ENCODE peak calls at places on chromosomes 13 and 19, in five cellular contexts. Q is cardiac fibroblast, X is esophagus muscularis mucosa, S is kidney, V is GM23338. M is an unnamed sample.

GRCh38 chr13:73142091-73142490 is 83.3 kb downstream of the KLF5 start:
- DNase-seq in S (no peak), V (no peak), X (no peak), Q (peak), M (no peak)

GRCh38 chr13:45055198-45055901 is 65.0 kb upstream of the GTF2F2 start:
- DNase-seq in V (no peak), S (no peak), Q (peak), X (no peak), M (peak)

GRCh38 chr13:113628291-113629270 is 29.4 kb downstream of the ATP4B start:
- DNase-seq in S (peak), V (no peak), Q (no peak), X (no peak), M (no peak)

GRCh38 chr19:47450478-47450877 is 21.2 kb downstream of the SLC8A2 start:
- DNase-seq in Q (no peak), X (no peak), S (no peak), V (no peak), M (no peak)

GRCh38 chr19:51311388-51312257 is at the start of gene IGLON5:
- DNase-seq in S (no peak), X (no peak), V (peak), Q (no peak), M (no peak)

GRCh38 chr19:1570836-1571235 is 2.7 kb upstream of the MEX3D start:
- DNase-seq in V (no peak), Q (no peak), S (no peak), X (no peak), M (no peak)

GRCh38 chr19:6710273-6711077 is 10.0 kb downstream of the C3 start:
- DNase-seq in Q (no peak), S (peak), V (peak), X (no peak), M (no peak)

GRCh38 chr13:60654405-60654804 is 257.4 kb downstream of the TDRD3 start:
- DNase-seq in Q (peak), S (no peak), X (no peak), V (peak), M (peak)

GRCh38 chr19:45613926-45614725 is 12.1 kb upstream of the GPR4 start:
- DNase-seq in V (no peak), Q (peak), S (no peak), X (no peak), M (peak)

GRCh38 chr13:47216176-47216822 is 319.4 kb upstream of the HTR2A start:
- DNase-seq in X (no peak), Q (peak), V (no peak), S (no peak), M (peak)

GRCh38 chr13:52646967-52647366 is 4.7 kb downstream of the HNRNPA1L2 start:
- DNase-seq in S (no peak), Q (no peak), V (no peak), X (no peak), M (no peak)

GRCh38 chr19:1097810-1098176 is 2.6 kb upstream of the POLR2E start:
- DNase-seq in S (no peak), V (no peak), X (no peak), Q (no peak), M (peak)

GRCh38 chr13:114027046-114027760 is 53.3 kb upstream of the C13orf46 start:
- DNase-seq in X (no peak), V (no peak), S (peak), Q (no peak), M (peak)

GRCh38 chr13:95349267-95349666 is 48.0 kb upstream of the ABCC4 start:
- DNase-seq in Q (peak), S (no peak), V (no peak), X (no peak), M (no peak)

GRCh38 chr19:52670046-52670445 is 31.9 kb upstream of the ZNF83 start:
- DNase-seq in X (no peak), Q (no peak), S (no peak), V (peak), M (no peak)

GRCh38 chr19:38265213-38265861 is 964 bp downstream of the SPINT2 start:
- DNase-seq in X (no peak), S (peak), Q (no peak), V (peak), M (no peak)

GRCh38 chr13:43132228-43132627 is 108.8 kb downstream of the DNAJC15 start:
- DNase-seq in Q (peak), S (no peak), X (no peak), V (peak), M (no peak)

GRCh38 chr19:17718988-17719711 is at the start of gene MAP1S:
- DNase-seq in V (peak), X (no peak), Q (peak), S (peak), M (peak)

GRCh38 chr13:70568571-70568970 is 460.3 kb upstream of the KLHL1 start:
- DNase-seq in Q (peak), V (peak), X (no peak), S (no peak), M (peak)

GRCh38 chr13:112693831-112694497 is 4.1 kb downstream of the ATP11A start:
- DNase-seq in X (no peak), S (peak), V (no peak), Q (peak), M (peak)

GRCh38 chr19:13034636-13035035 is 39.4 kb downstream of the NFIX start:
- DNase-seq in V (no peak), Q (no peak), S (no peak), X (no peak), M (no peak)

GRCh38 chr13:112078216-112078615 is 11.3 kb downstream of the SOX1 start:
- DNase-seq in Q (no peak), X (no peak), V (no peak), S (no peak), M (no peak)

GRCh38 chr13:57627663-57628062 is 3.9 kb upstream of the PCDH17 start:
- DNase-seq in Q (peak), X (no peak), S (no peak), V (peak), M (peak)

GRCh38 chr13:80972857-80973478 is 632.0 kb upstream of the SPRY2 start:
- DNase-seq in S (no peak), Q (no peak), V (no peak), X (no peak), M (no peak)

GRCh38 chr13:44109986-44110640 is 230.4 kb downstream of the LACC1 start:
- DNase-seq in Q (no peak), S (no peak), V (no peak), X (peak), M (no peak)

GRCh38 chr19:33395561-33396550 is 22.3 kb downstream of the CEBPG start:
- DNase-seq in X (no peak), S (peak), Q (peak), V (no peak), M (peak)

GRCh38 chr19:11165486-11166030 is 10.0 kb upstream of the SPC24 start:
- DNase-seq in V (no peak), Q (peak), X (no peak), S (no peak), M (peak)

GRCh38 chr19:6473652-6474051 is 7.9 kb downstream of the DENND1C start:
- DNase-seq in X (no peak), S (no peak), Q (no peak), V (no peak), M (no peak)

GRCh38 chr13:110149036-110149435 is 157.9 kb downstream of the COL4A1 start:
- DNase-seq in S (no peak), V (no peak), Q (no peak), X (no peak), M (no peak)

GRCh38 chr19:54883228-54883627 is 9.2 kb downstream of the FCAR start:
- DNase-seq in V (no peak), Q (no peak), X (no peak), S (no peak), M (no peak)

GRCh38 chr13:98957731-98958442 is 20.0 kb downstream of the DOCK9 start:
- DNase-seq in Q (no peak), X (no peak), S (no peak), V (no peak), M (no peak)

GRCh38 chr13:87669379-87669978 is 1.7 kb upstream of the SLITRK5 start:
- DNase-seq in X (no peak), Q (peak), S (no peak), V (peak), M (no peak)

GRCh38 chr19:5024282-5024681 is 55.4 kb downstream of the KDM4B start:
- DNase-seq in Q (no peak), S (no peak), X (no peak), V (no peak), M (no peak)

GRCh38 chr19:5025027-5025426 is 56.1 kb downstream of the KDM4B start:
- DNase-seq in S (no peak), V (no peak), X (no peak), Q (no peak), M (no peak)

GRCh38 chr19:5030136-5030820 is 61.4 kb downstream of the KDM4B start:
- DNase-seq in X (no peak), S (no peak), V (no peak), Q (no peak), M (no peak)

GRCh38 chr19:5028229-5028886 is 59.4 kb downstream of the KDM4B start:
- DNase-seq in X (no peak), Q (no peak), V (no peak), S (no peak), M (no peak)

DNA sequence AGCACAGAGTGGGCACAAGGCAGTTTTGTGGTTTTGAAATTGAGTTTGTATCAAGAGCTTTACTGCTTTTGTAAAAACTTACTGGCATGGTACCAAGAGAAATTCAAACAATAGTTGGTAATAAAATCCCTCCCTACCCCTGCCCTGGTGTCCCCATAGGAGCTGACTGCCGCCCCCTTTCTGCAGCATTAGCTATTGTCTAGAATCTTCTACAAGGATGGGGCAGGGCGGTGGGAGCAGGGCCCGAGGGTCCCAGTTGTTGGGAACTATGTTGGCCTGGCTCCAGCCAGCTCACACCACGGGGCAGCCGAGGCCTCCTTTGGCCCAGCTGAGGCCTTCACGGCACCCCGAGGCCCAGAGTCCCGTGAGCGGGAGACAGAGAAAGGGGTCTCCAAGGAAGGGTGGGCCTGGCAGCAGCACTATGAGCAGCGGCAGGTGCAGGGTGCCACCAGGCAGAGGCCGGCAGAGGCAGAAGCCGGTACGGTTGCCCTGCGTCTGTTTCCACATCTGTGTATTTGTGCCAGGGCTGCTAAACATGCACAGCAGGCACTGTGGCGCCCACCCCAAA is 57.9 kb downstream of the KDM4B start:
- DNase-seq in Q (peak), V (peak), S (no peak), X (no peak), M (no peak)
- TF ChIP-seq CTCF in Q (peak), V (peak), S (no peak), X (no peak), M (peak)

GRCh38 chr13:75326173-75327131 is 155.5 kb downstream of the TBC1D4 start:
- DNase-seq in X (no peak), V (no peak), S (peak), Q (peak), M (peak)

GRCh38 chr13:75321084-75321483 is 160.9 kb downstream of the TBC1D4 start:
- DNase-seq in S (no peak), V (no peak), Q (no peak), X (no peak), M (no peak)

GRCh38 chr13:75329097-75329496 is 152.9 kb downstream of the TBC1D4 start:
- DNase-seq in X (no peak), V (no peak), Q (no peak), S (no peak), M (no peak)

GRCh38 chr13:75327132-75327505 is 154.8 kb downstream of the TBC1D4 start:
- DNase-seq in X (no peak), S (no peak), Q (no peak), V (no peak), M (no peak)

DNA sequence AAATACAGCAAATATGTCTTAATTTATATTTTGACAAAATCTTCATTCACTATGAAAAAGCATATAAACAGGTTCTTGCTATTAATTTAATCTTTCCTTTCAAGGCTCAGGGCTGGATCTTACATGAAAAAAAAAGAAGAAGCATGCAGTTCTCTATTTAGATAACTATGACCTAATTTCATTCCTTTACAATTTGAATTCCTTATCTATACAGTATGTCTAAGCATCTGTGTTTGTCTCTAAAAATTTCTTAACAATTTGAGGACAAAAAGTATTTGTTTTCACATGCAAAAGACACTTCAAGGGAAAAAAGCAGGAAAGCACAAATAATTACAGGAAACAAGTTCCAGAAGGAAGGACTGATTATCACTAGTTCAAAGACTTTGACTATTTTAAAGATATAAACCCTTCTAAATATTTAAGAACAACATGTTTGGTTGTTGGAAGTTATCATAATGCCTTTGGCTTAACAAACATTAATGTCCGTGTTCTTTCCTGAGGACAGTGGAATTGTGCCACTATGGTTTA is 157.5 kb downstream of the TBC1D4 start:
- DNase-seq in Q (peak), V (no peak), S (no peak), X (no peak), M (no peak)
- H3K4me3 ChIP-seq in Q (no peak), V (no peak), S (no peak), X (no peak), M (no peak)

DNA sequence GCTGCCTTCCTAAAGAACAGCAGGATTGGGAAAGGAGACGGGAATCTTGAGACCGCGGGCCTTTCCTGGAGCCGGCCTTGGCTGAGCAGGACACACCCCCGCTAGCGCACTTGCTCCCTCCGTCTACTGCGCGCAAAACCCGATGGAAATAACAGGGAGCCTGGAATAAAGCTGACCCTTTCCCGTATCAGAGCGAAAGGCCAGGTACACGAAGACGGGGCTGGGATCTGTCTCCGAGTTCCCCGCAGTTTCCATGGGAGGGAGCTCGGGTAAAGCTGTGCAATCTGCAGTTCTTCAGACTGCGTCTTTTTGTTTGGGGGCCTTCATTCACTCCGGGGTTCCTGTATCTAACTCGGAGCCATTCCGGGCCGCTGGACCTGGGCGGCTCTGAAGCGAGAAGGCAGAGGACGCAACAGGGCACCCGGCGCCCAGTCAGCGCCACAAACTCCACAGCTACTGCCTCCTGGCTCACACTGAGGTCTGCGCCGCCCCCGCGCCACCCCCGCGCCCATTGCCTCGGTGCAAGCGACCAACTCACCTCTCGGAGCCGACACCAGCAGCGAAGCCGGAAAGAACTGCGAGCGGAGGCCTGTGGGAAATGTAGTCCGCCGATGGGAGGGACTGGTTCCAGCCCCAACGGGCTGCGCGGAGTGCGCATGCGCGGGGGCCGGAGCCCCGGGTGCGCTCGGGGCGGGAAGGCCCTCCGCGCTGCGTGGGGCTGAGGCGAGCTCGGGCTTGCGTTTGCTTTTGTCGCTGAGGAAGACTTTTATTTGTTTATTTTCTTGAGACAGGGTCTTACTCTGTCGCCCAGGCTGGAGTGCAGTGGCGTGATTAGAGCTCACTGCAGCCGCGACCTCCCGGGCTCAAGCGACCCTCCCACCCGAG is at the start of gene ZFP14:
- DNase-seq in V (peak), X (peak), S (peak), Q (peak), M (peak)
- TF ChIP-seq CTCF in V (peak), X (peak), S (no peak), Q (peak), M (peak)

DNA sequence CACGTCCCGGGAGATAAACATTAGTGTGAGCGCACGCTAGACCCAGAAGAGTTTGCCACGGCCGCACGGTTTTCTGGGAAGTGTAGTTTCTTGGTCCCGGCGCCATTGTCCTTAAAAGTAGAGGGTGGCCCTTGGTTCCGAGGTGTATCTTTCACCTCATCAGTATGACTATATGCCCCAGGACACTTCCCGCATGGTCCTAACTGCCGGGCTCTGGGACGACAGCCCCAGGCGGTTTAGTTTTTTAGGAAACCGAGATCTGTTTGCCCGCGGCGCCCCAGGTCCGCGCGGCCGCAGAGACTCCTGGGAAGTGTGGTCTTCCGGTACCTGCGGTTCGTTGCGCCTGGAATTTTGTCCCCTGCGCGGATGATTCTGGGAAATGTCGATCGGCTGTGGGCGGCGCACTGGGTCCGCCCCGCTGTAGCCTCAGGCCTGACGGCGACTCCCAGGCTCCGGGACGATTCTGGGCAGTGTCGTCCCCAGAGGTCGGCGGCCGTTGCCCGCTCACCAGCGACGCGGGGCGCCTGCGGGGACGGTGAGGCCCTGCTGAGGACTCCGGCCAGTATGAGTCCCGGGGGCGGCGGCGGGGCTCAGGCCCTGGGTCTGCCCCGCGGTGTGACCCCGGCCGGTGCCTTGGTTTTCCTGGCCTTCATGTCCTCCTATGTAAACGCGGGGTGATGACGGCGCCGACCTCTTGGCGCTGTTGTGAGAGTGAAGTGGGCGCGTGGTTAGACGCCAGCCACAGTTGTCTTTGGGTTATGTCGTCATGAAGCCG is at the start of gene ZNF181:
- DNase-seq in V (peak), X (peak), S (peak), Q (peak), M (peak)
- H3K4me3 ChIP-seq in V (peak), X (peak), S (peak), Q (peak), M (peak)

DNA sequence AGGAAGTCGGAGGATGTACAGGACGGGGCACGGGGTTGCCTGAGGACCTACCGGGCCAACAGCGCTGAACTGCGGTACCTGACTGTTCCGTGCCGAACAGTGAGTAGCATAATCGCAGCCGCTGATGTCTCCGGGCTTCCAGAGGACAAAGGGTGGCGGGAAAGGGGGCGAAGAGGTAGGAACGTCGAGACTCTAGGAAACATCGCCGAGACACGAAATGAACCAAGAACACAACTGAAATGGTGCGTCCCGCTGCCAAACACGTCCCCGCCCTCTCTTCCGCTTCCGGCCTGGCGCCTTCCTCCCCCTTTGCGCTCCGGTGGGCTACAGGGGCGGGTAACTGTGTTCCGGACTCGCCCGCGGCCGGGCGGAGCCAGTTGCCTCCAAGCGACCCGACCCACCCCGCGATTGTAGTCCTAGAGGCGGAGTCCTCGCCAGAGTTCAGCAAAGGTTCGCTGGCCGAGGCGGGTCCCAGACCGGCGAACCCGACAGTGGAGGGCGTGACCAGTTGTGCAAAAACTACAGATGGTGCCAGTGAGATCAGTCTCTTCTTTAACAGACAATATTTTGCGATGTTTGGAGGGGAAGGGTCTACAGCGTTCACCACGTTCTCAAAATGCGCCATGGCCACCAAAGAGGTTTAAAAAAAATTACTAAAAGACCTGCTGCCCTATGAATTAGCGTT is at the start of gene MRPS31:
- DNase-seq in Q (peak), X (peak), V (peak), S (peak), M (peak)
- TF ChIP-seq CTCF in Q (no peak), X (no peak), V (no peak), S (peak), M (no peak)

GRCh38 chr19:31567776-31568175 is 218.5 kb upstream of the TSHZ3 start:
- DNase-seq in S (no peak), V (no peak), Q (no peak), X (no peak), M (no peak)
- H3K4me3 ChIP-seq in S (no peak), V (no peak), Q (no peak), X (no peak), M (no peak)

DNA sequence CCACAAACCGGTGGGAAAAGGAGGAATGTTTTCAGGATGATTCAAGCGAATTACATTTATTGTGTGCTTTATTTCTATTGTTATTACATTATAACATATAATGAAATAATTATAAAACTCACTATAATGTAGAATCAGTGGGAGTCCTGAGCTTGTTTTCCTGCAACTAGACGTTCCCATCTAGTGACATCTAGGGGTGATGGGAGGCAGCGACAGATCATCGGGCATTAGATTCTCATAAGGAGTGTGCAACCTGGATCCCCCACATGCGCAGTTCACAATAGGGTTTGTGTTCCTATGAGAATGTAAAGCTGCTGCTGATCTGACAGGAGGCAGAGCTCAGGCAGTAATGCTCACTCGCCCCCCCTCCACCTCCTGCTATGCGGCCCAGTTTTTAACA is 54.5 kb downstream of the SPTBN4 start:
- DNase-seq in S (no peak), V (no peak), Q (peak), X (no peak), M (peak)
- TF ChIP-seq CTCF in S (no peak), V (peak), Q (peak), X (peak), M (peak)

M was measured in AG10803.